ENCODE peak calls at places on chromosomes 5 and 9, in five cellular contexts. C, J, H, A and T are unnamed samples.

GRCh38 chr9:133979124-133979920 is 12.8 kb downstream of the VAV2 start:
- DNase-seq in A (peak; percentile 37), J (no peak), C (peak; percentile 53), H (no peak), T (no peak)

GRCh38 chr9:93037476-93037971 is 21.0 kb upstream of the SUSD3 start:
- DNase-seq in C (no peak), J (no peak), H (no peak), A (no peak), T (no peak)

GRCh38 chr5:170805666-170806065 is 22.1 kb downstream of the GABRP start:
- DNase-seq in J (no peak), C (no peak), A (no peak), H (no peak), T (no peak)

GRCh38 chr9:128845186-128845931 is 15.8 kb upstream of the SPOUT1 start:
- DNase-seq in C (peak; percentile 8), J (no peak), H (no peak), A (no peak), T (no peak)

GRCh38 chr9:98607787-98608186 is 100.9 kb downstream of the GABBR2 start:
- DNase-seq in C (no peak), J (no peak), H (no peak), A (peak; percentile 97), T (no peak)

GRCh38 chr9:98064623-98065392 is 8.3 kb downstream of the NANS start:
- DNase-seq in C (no peak), H (peak; percentile 23), A (no peak), J (no peak), T (no peak)

GRCh38 chr9:130500340-130500771 is 55.6 kb downstream of the ASS1 start:
- DNase-seq in A (no peak), C (no peak), H (no peak), J (no peak), T (no peak)

GRCh38 chr9:114771901-114772300 is 33.9 kb downstream of the TNFSF15 start:
- DNase-seq in A (no peak), C (no peak), H (no peak), J (no peak), T (no peak)

GRCh38 chr5:55450050-55450765 is 84.6 kb downstream of the PLPP1 start:
- DNase-seq in H (no peak), A (peak; percentile 53), C (no peak), J (no peak), T (no peak)

GRCh38 chr9:88746029-88746743 is 211.2 kb downstream of the NXNL2 start:
- DNase-seq in H (peak; percentile 37), J (no peak), C (no peak), A (peak; percentile 95), T (peak; percentile 87)
- TF ChIP-seq CTCF in H (no peak), J (no peak), C (no peak), A (no peak), T (no peak)

GRCh38 chr5:179079165-179079987 is 19.2 kb downstream of the ZNF354C start:
- DNase-seq in C (no peak), H (no peak), A (no peak), J (no peak), T (no peak)
- H3K4me3 ChIP-seq in C (no peak overlapping the region), H (no peak overlapping the region), A (no peak overlapping the region), J (no peak overlapping the region), T (no peak overlapping the region)

GRCh38 chr9:34653610-34654072 is 1.7 kb downstream of the IL11RA start:
- DNase-seq in C (no peak), J (no peak), H (peak; percentile 81), A (peak; percentile 20), T (no peak)
- H3K36me3 ChIP-seq in C (peaks cover 23% of the 10 kb centered on the region), J (peaks cover 19% of the 10 kb centered on the region), H (no peaks in the 10 kb centered on the region), A (peaks cover 10% of the 10 kb centered on the region), T (peaks cover 8% of the 10 kb centered on the region)

GRCh38 chr9:24832307-24832706 is 286.6 kb upstream of the IZUMO3 start:
- DNase-seq in C (no peak), J (no peak), A (no peak), H (no peak), T (no peak)
- TF ChIP-seq CTCF in C (no peak), J (no peak), A (no peak), H (no peak), T (no peak)

GRCh38 chr5:110536120-110537115 is 190.1 kb downstream of the TMEM232 start:
- DNase-seq in J (no peak), H (no peak), A (no peak), C (peak; percentile 41), T (no peak)
- H3K4me3 ChIP-seq in J (no peak overlapping the region), H (no peak overlapping the region), A (no peak overlapping the region), C (no peak overlapping the region), T (no peak overlapping the region)

GRCh38 chr9:131521822-131522221 is 9.2 kb downstream of the UCK1 start:
- DNase-seq in C (no peak), J (no peak), H (no peak), A (no peak), T (no peak)
- H3K36me3 ChIP-seq in C (peaks cover 100% of the 10 kb centered on the region), J (peaks cover 72% of the 10 kb centered on the region), H (no peaks in the 10 kb centered on the region), A (peaks cover 78% of the 10 kb centered on the region), T (peaks cover 46% of the 10 kb centered on the region)

GRCh38 chr9:83219154-83219923 is 156.4 kb upstream of the RASEF start:
- DNase-seq in A (peak; percentile 46), H (peak; percentile 71), C (peak; percentile 87), J (no peak), T (no peak)
- TF ChIP-seq CTCF in A (peak; percentile 54), H (no peak), C (peak; percentile 74), J (no peak), T (no peak)